ENCODE peak calls at places on chromosome 2, in six cellular contexts. One of them, this sample, is unnamed. For H3K4me1 and H3K9me3, the result is how much of the 10 kb centered on the place peaks cover.

GRCh38 chr2:218040883-218041282 is 28.2 kb upstream of the RUFY4 start:
- DNase-seq in PC-3: no peak
- DNase-seq in ascending aorta: no peak
- DNase-seq in fibroblast of lung: no peak
- DNase-seq in neuronal stem cell: no peak
- DNase-seq in heart right ventricle: no peak
- DNase-seq in this sample: no peak

GRCh38 chr2:118994172-118994700 is 52.2 kb downstream of the MARCO start:
- DNase-seq in ascending aorta: no peak
- DNase-seq in heart right ventricle: no peak
- DNase-seq in fibroblast of lung: no peak
- DNase-seq in PC-3: no peak
- DNase-seq in neuronal stem cell: no peak
- DNase-seq in this sample: no peak

GRCh38 chr2:100393362-100393761 is 24.1 kb downstream of the CHST10 start:
- DNase-seq in PC-3: no peak
- DNase-seq in fibroblast of lung: no peak
- DNase-seq in ascending aorta: no peak
- DNase-seq in heart right ventricle: no peak
- DNase-seq in neuronal stem cell: no peak
- DNase-seq in this sample: no peak

GRCh38 chr2:177914247-177914646 is 158.3 kb downstream of the PDE11A start:
- DNase-seq in ascending aorta: no peak
- DNase-seq in PC-3: no peak
- DNase-seq in neuronal stem cell: no peak
- DNase-seq in heart right ventricle: no peak
- DNase-seq in fibroblast of lung: no peak
- DNase-seq in this sample: no peak

GRCh38 chr2:96540136-96540535 is 3.6 kb downstream of the ARID5A start:
- DNase-seq in fibroblast of lung: no peak
- DNase-seq in PC-3: peak
- DNase-seq in neuronal stem cell: no peak
- DNase-seq in heart right ventricle: no peak
- DNase-seq in ascending aorta: no peak
- DNase-seq in this sample: no peak

GRCh38 chr2:45826889-45827635 is 175.6 kb downstream of the PRKCE start:
- DNase-seq in heart right ventricle: peak
- DNase-seq in ascending aorta: peak
- DNase-seq in neuronal stem cell: no peak
- DNase-seq in fibroblast of lung: peak
- DNase-seq in PC-3: peak
- DNase-seq in this sample: peak

GRCh38 chr2:142769761-142770160 is 107.7 kb upstream of the KYNU start:
- DNase-seq in heart right ventricle: no peak
- DNase-seq in fibroblast of lung: no peak
- DNase-seq in neuronal stem cell: no peak
- DNase-seq in PC-3: no peak
- DNase-seq in ascending aorta: no peak
- DNase-seq in this sample: no peak

GRCh38 chr2:172709566-172710291 is 25.9 kb upstream of the RAPGEF4 start:
- DNase-seq in fibroblast of lung: no peak
- DNase-seq in heart right ventricle: no peak
- DNase-seq in ascending aorta: no peak
- DNase-seq in neuronal stem cell: no peak
- DNase-seq in PC-3: peak
- DNase-seq in this sample: no peak

GRCh38 chr2:204074434-204074833 is 137.9 kb downstream of the ICOS start:
- DNase-seq in PC-3: no peak
- DNase-seq in heart right ventricle: no peak
- DNase-seq in fibroblast of lung: no peak
- DNase-seq in ascending aorta: no peak
- DNase-seq in neuronal stem cell: no peak
- DNase-seq in this sample: no peak

GRCh38 chr2:101699191-101699938 is 1.9 kb downstream of the MAP4K4 start:
- DNase-seq in fibroblast of lung: no peak
- DNase-seq in neuronal stem cell: no peak
- DNase-seq in ascending aorta: no peak
- DNase-seq in heart right ventricle: no peak
- DNase-seq in PC-3: peak
- DNase-seq in this sample: no peak

GRCh38 chr2:213036836-213037235 is 114.6 kb downstream of the IKZF2 start:
- DNase-seq in fibroblast of lung: no peak
- DNase-seq in PC-3: no peak
- DNase-seq in heart right ventricle: no peak
- DNase-seq in ascending aorta: no peak
- DNase-seq in neuronal stem cell: no peak
- DNase-seq in this sample: no peak

GRCh38 chr2:150856596-150857281 is 369.3 kb upstream of the RND3 start:
- DNase-seq in fibroblast of lung: no peak
- DNase-seq in ascending aorta: no peak
- DNase-seq in PC-3: peak
- DNase-seq in heart right ventricle: no peak
- DNase-seq in neuronal stem cell: no peak
- DNase-seq in this sample: no peak

GRCh38 chr2:186884585-186884984 is 35.6 kb upstream of the ZSWIM2 start:
- DNase-seq in PC-3: no peak
- DNase-seq in fibroblast of lung: no peak
- DNase-seq in neuronal stem cell: peak
- DNase-seq in ascending aorta: no peak
- DNase-seq in heart right ventricle: no peak
- DNase-seq in this sample: no peak

GRCh38 chr2:158575051-158575635 is 118.4 kb downstream of the PKP4 start:
- DNase-seq in fibroblast of lung: no peak
- DNase-seq in heart right ventricle: no peak
- DNase-seq in ascending aorta: no peak
- DNase-seq in neuronal stem cell: no peak
- DNase-seq in PC-3: no peak
- DNase-seq in this sample: no peak

GRCh38 chr2:151826737-151827157 is 1.5 kb downstream of the ARL5A start:
- DNase-seq in ascending aorta: no peak
- DNase-seq in heart right ventricle: no peak
- DNase-seq in neuronal stem cell: no peak
- DNase-seq in PC-3: peak
- DNase-seq in fibroblast of lung: peak
- DNase-seq in this sample: no peak

GRCh38 chr2:205680067-205680466 is 2.2 kb upstream of the NRP2 start:
- DNase-seq in fibroblast of lung: peak
- DNase-seq in heart right ventricle: no peak
- DNase-seq in PC-3: peak
- DNase-seq in ascending aorta: no peak
- DNase-seq in neuronal stem cell: peak
- DNase-seq in this sample: no peak

GRCh38 chr2:136091899-136092298 is 26.1 kb downstream of the CXCR4 start:
- DNase-seq in heart right ventricle: no peak
- DNase-seq in ascending aorta: no peak
- DNase-seq in neuronal stem cell: no peak
- DNase-seq in fibroblast of lung: no peak
- DNase-seq in PC-3: no peak
- DNase-seq in this sample: no peak

GRCh38 chr2:205496370-205496769 is 185.9 kb upstream of the NRP2 start:
- DNase-seq in fibroblast of lung: no peak
- DNase-seq in ascending aorta: no peak
- DNase-seq in PC-3: no peak
- DNase-seq in heart right ventricle: no peak
- DNase-seq in neuronal stem cell: no peak
- DNase-seq in this sample: no peak

GRCh38 chr2:42794271-42795046 is 2.1 kb upstream of the HAAO start:
- DNase-seq in neuronal stem cell: no peak
- DNase-seq in PC-3: no peak
- DNase-seq in ascending aorta: no peak
- DNase-seq in fibroblast of lung: peak
- DNase-seq in heart right ventricle: no peak
- DNase-seq in this sample: no peak

GRCh38 chr2:60675309-60675708 is 80.8 kb upstream of the PAPOLG start:
- DNase-seq in PC-3: no peak
- DNase-seq in ascending aorta: no peak
- DNase-seq in fibroblast of lung: no peak
- DNase-seq in neuronal stem cell: no peak
- DNase-seq in heart right ventricle: no peak
- DNase-seq in this sample: no peak

GRCh38 chr2:60679059-60679780 is 76.8 kb upstream of the PAPOLG start:
- DNase-seq in neuronal stem cell: no peak
- DNase-seq in ascending aorta: no peak
- DNase-seq in heart right ventricle: no peak
- DNase-seq in PC-3: no peak
- DNase-seq in fibroblast of lung: no peak
- DNase-seq in this sample: no peak

GRCh38 chr2:60678551-60678950 is 77.5 kb upstream of the PAPOLG start:
- DNase-seq in fibroblast of lung: no peak
- DNase-seq in heart right ventricle: no peak
- DNase-seq in neuronal stem cell: no peak
- DNase-seq in ascending aorta: no peak
- DNase-seq in PC-3: no peak
- DNase-seq in this sample: no peak

GRCh38 chr2:60676950-60677349 is 79.1 kb upstream of the PAPOLG start:
- DNase-seq in neuronal stem cell: no peak
- DNase-seq in fibroblast of lung: no peak
- DNase-seq in ascending aorta: no peak
- DNase-seq in heart right ventricle: no peak
- DNase-seq in PC-3: no peak
- DNase-seq in this sample: no peak

GRCh38 chr2:60677376-60677775 is 78.7 kb upstream of the PAPOLG start:
- DNase-seq in fibroblast of lung: no peak
- DNase-seq in heart right ventricle: no peak
- DNase-seq in ascending aorta: no peak
- DNase-seq in neuronal stem cell: no peak
- DNase-seq in PC-3: no peak
- DNase-seq in this sample: no peak
- H3K27ac ChIP-seq in fibroblast of lung: no peak
- H3K27ac ChIP-seq in heart right ventricle: no peak
- H3K27ac ChIP-seq in ascending aorta: no peak
- H3K27ac ChIP-seq in neuronal stem cell: no peak
- H3K27ac ChIP-seq in PC-3: no peak
- H3K27ac ChIP-seq in this sample: no peak

GRCh38 chr2:20218331-20219320 is 6.3 kb downstream of the SDC1 start:
- DNase-seq in fibroblast of lung: no peak
- DNase-seq in neuronal stem cell: no peak
- DNase-seq in heart right ventricle: no peak
- DNase-seq in PC-3: no peak
- DNase-seq in ascending aorta: no peak
- DNase-seq in this sample: no peak
- H3K4me1 ChIP-seq in fibroblast of lung: under half
- H3K4me1 ChIP-seq in neuronal stem cell: under half
- H3K4me1 ChIP-seq in heart right ventricle: under half
- H3K4me1 ChIP-seq in PC-3: half or more
- H3K4me1 ChIP-seq in ascending aorta: under half
- H3K4me1 ChIP-seq in this sample: under half

GRCh38 chr2:234128606-234129005 is 78.1 kb downstream of the SPP2 start:
- DNase-seq in ascending aorta: no peak
- DNase-seq in PC-3: no peak
- DNase-seq in neuronal stem cell: no peak
- DNase-seq in heart right ventricle: no peak
- DNase-seq in fibroblast of lung: no peak
- DNase-seq in this sample: no peak

GRCh38 chr2:234134496-234134895 is 84.0 kb downstream of the SPP2 start:
- DNase-seq in fibroblast of lung: no peak
- DNase-seq in PC-3: no peak
- DNase-seq in ascending aorta: no peak
- DNase-seq in neuronal stem cell: no peak
- DNase-seq in heart right ventricle: no peak
- DNase-seq in this sample: no peak

GRCh38 chr2:234133004-234133403 is 82.5 kb downstream of the SPP2 start:
- DNase-seq in fibroblast of lung: peak
- DNase-seq in PC-3: peak
- DNase-seq in heart right ventricle: no peak
- DNase-seq in neuronal stem cell: no peak
- DNase-seq in ascending aorta: no peak
- DNase-seq in this sample: no peak

GRCh38 chr2:234135750-234136221 is 85.3 kb downstream of the SPP2 start:
- DNase-seq in heart right ventricle: peak
- DNase-seq in neuronal stem cell: peak
- DNase-seq in ascending aorta: no peak
- DNase-seq in fibroblast of lung: peak
- DNase-seq in PC-3: peak
- DNase-seq in this sample: peak

DNA sequence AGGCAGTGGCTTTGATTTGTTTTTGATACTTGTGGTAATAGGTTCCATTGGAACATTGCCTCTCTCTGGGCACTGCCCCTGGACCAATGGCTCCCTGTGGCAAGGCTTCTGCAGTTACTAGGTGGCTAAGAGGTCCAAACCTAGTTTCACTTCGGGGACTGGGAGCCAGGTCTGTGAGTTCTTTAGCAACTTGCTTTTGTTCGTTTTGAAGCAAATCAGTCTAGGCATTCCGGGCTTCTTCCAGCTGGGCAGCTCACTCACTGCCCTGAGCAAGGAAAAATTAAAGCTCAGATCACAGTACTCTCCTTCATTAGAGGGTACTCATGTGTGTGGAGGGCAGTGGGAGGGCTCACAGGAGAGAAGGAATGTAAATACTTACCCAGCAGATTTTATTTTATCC is 80.2 kb downstream of the SPP2 start:
- DNase-seq in PC-3: no peak
- DNase-seq in heart right ventricle: no peak
- DNase-seq in neuronal stem cell: no peak
- DNase-seq in ascending aorta: no peak
- DNase-seq in fibroblast of lung: no peak
- DNase-seq in this sample: no peak
- H3K9me3 ChIP-seq in PC-3: under half
- H3K9me3 ChIP-seq in heart right ventricle: under half
- H3K9me3 ChIP-seq in neuronal stem cell: under half
- H3K9me3 ChIP-seq in ascending aorta: under half
- H3K9me3 ChIP-seq in fibroblast of lung: under half
- H3K9me3 ChIP-seq in this sample: under half

GRCh38 chr2:106847366-106847765 is 38.6 kb downstream of the ST6GAL2 start:
- DNase-seq in heart right ventricle: no peak
- DNase-seq in ascending aorta: no peak
- DNase-seq in neuronal stem cell: no peak
- DNase-seq in fibroblast of lung: no peak
- DNase-seq in PC-3: no peak
- DNase-seq in this sample: no peak

GRCh38 chr2:106851055-106851454 is 34.9 kb downstream of the ST6GAL2 start:
- DNase-seq in fibroblast of lung: no peak
- DNase-seq in heart right ventricle: no peak
- DNase-seq in neuronal stem cell: peak
- DNase-seq in PC-3: no peak
- DNase-seq in ascending aorta: no peak
- DNase-seq in this sample: no peak

GRCh38 chr2:106852103-106852502 is 33.9 kb downstream of the ST6GAL2 start:
- DNase-seq in ascending aorta: no peak
- DNase-seq in heart right ventricle: no peak
- DNase-seq in fibroblast of lung: no peak
- DNase-seq in PC-3: no peak
- DNase-seq in neuronal stem cell: peak
- DNase-seq in this sample: no peak

GRCh38 chr2:106849253-106849652 is 36.7 kb downstream of the ST6GAL2 start:
- DNase-seq in fibroblast of lung: no peak
- DNase-seq in PC-3: no peak
- DNase-seq in neuronal stem cell: no peak
- DNase-seq in ascending aorta: no peak
- DNase-seq in heart right ventricle: no peak
- DNase-seq in this sample: no peak

DNA sequence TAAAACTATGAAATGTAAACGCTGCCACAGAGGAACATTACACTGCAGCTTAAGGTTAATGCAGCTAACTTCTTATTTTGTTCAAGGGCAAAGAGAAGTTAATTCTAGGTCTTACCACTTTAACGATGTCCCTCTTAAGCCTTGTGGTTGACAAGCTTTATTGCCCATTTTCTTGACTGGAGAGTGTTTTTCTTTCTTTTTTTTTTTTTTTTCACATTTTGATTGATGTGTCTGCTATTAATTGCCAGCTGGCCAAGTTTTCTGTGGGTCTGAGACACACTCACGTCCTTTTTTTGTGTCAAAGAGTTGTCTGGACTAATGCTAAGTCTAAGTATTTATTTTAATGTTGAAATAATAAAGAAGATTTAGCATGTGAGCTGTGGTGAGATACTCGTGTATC is 34.5 kb downstream of the ST6GAL2 start:
- DNase-seq in heart right ventricle: no peak
- DNase-seq in PC-3: no peak
- DNase-seq in fibroblast of lung: no peak
- DNase-seq in neuronal stem cell: peak
- DNase-seq in ascending aorta: no peak
- DNase-seq in this sample: no peak
- H3K27ac ChIP-seq in heart right ventricle: no peak
- H3K27ac ChIP-seq in PC-3: no peak
- H3K27ac ChIP-seq in fibroblast of lung: no peak
- H3K27ac ChIP-seq in neuronal stem cell: peak
- H3K27ac ChIP-seq in ascending aorta: peak
- H3K27ac ChIP-seq in this sample: no peak

This sample was measured in left ventricle myocardium inferior.